ENCODE peak calls at places on chromosomes 2 and 18, in five cellular contexts. Y is left lung, K is AG09309, Q is pulmonary artery endothelial cell, H is aorta. X is an unnamed sample.

GRCh38 chr2:20744366-20745335 is 77.7 kb downstream of the GDF7 start:
- DNase-seq in Y (no peak), K (no peak), Q (no peak), H (no peak), X (no peak)

GRCh38 chr2:234348081-234348480 is 148.8 kb downstream of the ARL4C start:
- DNase-seq in Y (no peak), K (no peak), Q (no peak), H (no peak), X (no peak)

GRCh38 chr2:48343571-48344440 is 186.1 kb upstream of the STON1 start:
- DNase-seq in Y (no peak), K (peak; percentile 46), Q (no peak), H (no peak), X (no peak)

GRCh38 chr18:79517322-79517721 is 121.6 kb downstream of the NFATC1 start:
- DNase-seq in Y (no peak), K (no peak), Q (no peak), H (no peak), X (no peak)

GRCh38 chr2:18976112-18976961 is 382.1 kb downstream of the OSR1 start:
- DNase-seq in Y (no peak), K (peak; percentile 86), Q (no peak), H (no peak), X (no peak)

GRCh38 chr2:70242552-70242951 is 5.9 kb downstream of the TIA1 start:
- DNase-seq in Y (no peak), K (no peak), Q (no peak), H (no peak), X (no peak)

GRCh38 chr18:37844209-37844970 is 278.8 kb upstream of the CELF4 start:
- DNase-seq in Y (peak; percentile 13), K (no peak), Q (no peak), H (no peak), X (no peak)

GRCh38 chr2:50712569-50712968 is 319.4 kb downstream of the NRXN1 start:
- DNase-seq in Y (no peak), K (no peak), Q (no peak), H (no peak), X (no peak)

GRCh38 chr18:8537400-8537799 is 71.8 kb upstream of the RAB12 start:
- DNase-seq in Y (no peak), K (no peak), Q (no peak), H (no peak), X (no peak)

GRCh38 chr2:220365023-220365422 is 737.6 kb downstream of the SLC4A3 start:
- DNase-seq in Y (no peak), K (peak; percentile 53), Q (no peak), H (no peak), X (no peak)

GRCh38 chr2:215313219-215313656 is 1.4 kb downstream of the ATIC start:
- DNase-seq in Y (no peak), K (no peak), Q (no peak), H (no peak), X (no peak)

GRCh38 chr2:236109061-236109460 is 59.1 kb downstream of the GBX2 start:
- DNase-seq in Y (no peak), K (no peak), Q (no peak), H (peak; percentile 62), X (no peak)

GRCh38 chr2:74317696-74318095 is 25.5 kb downstream of the SLC4A5 start:
- DNase-seq in Y (no peak), K (no peak), Q (no peak), H (no peak), X (no peak)

GRCh38 chr2:83471708-83472107 is 987.4 kb downstream of the SUCLG1 start:
- DNase-seq in Y (no peak), K (no peak), Q (no peak), H (no peak), X (no peak)

GRCh38 chr2:207765960-207766582 is 3.6 kb downstream of the FZD5 start:
- DNase-seq in Y (no peak), K (no peak), Q (no peak), H (no peak), X (no peak)

GRCh38 chr18:37409870-37410269 is 155.7 kb downstream of the CELF4 start:
- DNase-seq in Y (no peak), K (no peak), Q (no peak), H (no peak), X (no peak)

GRCh38 chr2:20514596-20515269 is 67.9 kb downstream of the RHOB start:
- DNase-seq in Y (no peak), K (peak; percentile 88), Q (peak; percentile 95), H (no peak), X (no peak)

GRCh38 chr18:22604390-22604985 is 186.8 kb upstream of the CTAGE1 start:
- DNase-seq in Y (peak; percentile 74), K (no peak), Q (peak; percentile 57), H (peak; percentile 86), X (no peak)

GRCh38 chr18:13726972-13727331 is 479 bp downstream of the RNMT start:
- DNase-seq in Y (peak; percentile 87), K (no peak), Q (peak; percentile 10), H (peak; percentile 84), X (peak; percentile 73)

GRCh38 chr2:17104454-17104853 is 413.8 kb downstream of the RAD51AP2 start:
- DNase-seq in Y (no peak), K (no peak), Q (no peak), H (no peak), X (no peak)

GRCh38 chr2:203721770-203722169 is 15.3 kb downstream of the CD28 start:
- DNase-seq in Y (no peak), K (no peak), Q (no peak), H (no peak), X (no peak)

GRCh38 chr2:151363709-151364108 is 6.3 kb downstream of the TNFAIP6 start:
- DNase-seq in Y (no peak), K (no peak), Q (no peak), H (no peak), X (peak; percentile 70)

GRCh38 chr2:120772261-120772660 is 36.6 kb downstream of the GLI2 start:
- DNase-seq in Y (peak; percentile 51), K (no peak), Q (no peak), H (peak; percentile 55), X (no peak)

GRCh38 chr2:141341444-141341843 is 789.4 kb downstream of the LRP1B start:
- DNase-seq in Y (no peak), K (peak; percentile 72), Q (no peak), H (no peak), X (no peak)

GRCh38 chr2:96247009-96247408 is 18.8 kb downstream of the TMEM127 start:
- DNase-seq in Y (no peak), K (no peak), Q (no peak), H (no peak), X (no peak)

GRCh38 chr2:75513616-75514170 is 47.0 kb downstream of the EVA1A start:
- DNase-seq in Y (no peak), K (peak; percentile 52), Q (no peak), H (no peak), X (no peak)